ENCODE peak calls at places on chromosomes 5 and 9, in ten cellular contexts. P, A, O, T, E, J, S, X, D and V are unnamed samples.

GRCh38 chr5:122880749-122881148 is 35.3 kb downstream of the SNX24 start:
- DNase-seq in J (no peak), A (no peak), X (peak), O (no peak), T (no peak), P (no peak), E (no peak), D (no peak), S (no peak), V (peak)

GRCh38 chr5:123515904-123516303 is 3.9 kb downstream of the CSNK1G3 start:
- DNase-seq in X (no peak), D (no peak), A (no peak), O (no peak), J (no peak), P (no peak), T (no peak), S (no peak), E (no peak), V (no peak)

GRCh38 chr9:87599901-87600610 is 102.4 kb downstream of the DAPK1 start:
- DNase-seq in D (no peak), T (no peak), J (no peak), E (peak), S (no peak), A (no peak), O (no peak), X (peak), P (no peak), V (peak)

GRCh38 chr9:13975628-13976250 is 338.2 kb downstream of the NFIB start:
- DNase-seq in D (no peak), A (no peak), S (no peak), O (no peak), E (no peak), T (no peak), X (no peak), P (no peak), J (no peak), V (no peak)

GRCh38 chr5:139966856-139967255 is 76.2 kb downstream of the NRG2 start:
- DNase-seq in O (no peak), A (no peak), X (no peak), E (no peak), P (no peak), T (no peak), D (no peak), S (no peak), J (no peak), V (no peak)

GRCh38 chr9:32456564-32456963 is 69.4 kb downstream of the RIGI start:
- DNase-seq in P (no peak), J (no peak), D (no peak), T (no peak), S (no peak), O (no peak), A (no peak), X (peak), E (no peak), V (peak)

GRCh38 chr9:111038336-111039202 is at the start of gene LPAR1:
- DNase-seq in P (peak), E (peak), J (peak), T (no peak), S (no peak), X (peak), D (peak), A (no peak), O (peak), V (peak)

GRCh38 chr5:179125789-179126505 is 65.8 kb downstream of the ZNF354C start:
- DNase-seq in E (no peak), T (no peak), X (no peak), S (no peak), J (no peak), O (peak), D (no peak), P (no peak), A (no peak), V (no peak)

GRCh38 chr5:10250804-10251276 is 760 bp downstream of the CCT5 start:
- DNase-seq in D (peak), O (no peak), J (no peak), A (no peak), S (no peak), P (no peak), X (peak), E (peak), T (no peak), V (peak)

GRCh38 chr9:26326473-26327044 is 566.0 kb downstream of the CAAP1 start:
- DNase-seq in O (peak), S (no peak), E (peak), D (peak), X (peak), J (no peak), P (no peak), T (peak), A (peak), V (peak)

GRCh38 chr5:53350408-53350807 is 130.0 kb upstream of the FST start:
- DNase-seq in A (no peak), D (no peak), P (no peak), X (no peak), S (no peak), T (no peak), J (no peak), O (no peak), E (no peak), V (no peak)

GRCh38 chr5:113089653-113090335 is 113.2 kb downstream of the DCP2 start:
- DNase-seq in X (no peak), E (peak), T (no peak), J (peak), S (no peak), A (no peak), P (no peak), O (no peak), D (no peak), V (no peak)

GRCh38 chr9:34169125-34169524 is 9.7 kb upstream of the UBAP1 start:
- DNase-seq in E (no peak), P (no peak), A (no peak), S (no peak), J (no peak), D (no peak), X (no peak), T (no peak), O (no peak), V (no peak)

GRCh38 chr5:109601736-109602135 is 88.0 kb upstream of the MAN2A1 start:
- DNase-seq in O (no peak), D (no peak), J (no peak), E (no peak), X (no peak), T (no peak), P (no peak), A (no peak), S (no peak), V (no peak)

GRCh38 chr9:126499911-126500599 is 113.7 kb upstream of the LMX1B start:
- DNase-seq in E (no peak), T (no peak), O (peak), D (no peak), P (no peak), A (no peak), J (no peak), X (no peak), S (no peak), V (no peak)

GRCh38 chr9:71249729-71250317 is 128.4 kb upstream of the TRPM3 start:
- DNase-seq in E (peak), T (no peak), D (peak), X (peak), P (no peak), S (no peak), A (no peak), J (no peak), O (no peak), V (peak)